ENCODE peak calls at places on chromosomes 13 and 19, in four cellular contexts. I, Z, H and L are unnamed samples.

GRCh38 chr13:25046985-25047660 is 48.8 kb upstream of the PABPC3 start:
- DNase-seq in I (no peak), H (no peak), Z (peak; percentile 46), L (no peak)

GRCh38 chr13:108755084-108755483 is 125.7 kb downstream of the MYO16 start:
- DNase-seq in H (no peak), I (no peak), Z (no peak), L (no peak)

GRCh38 chr19:18799389-18799970 is 8.4 kb upstream of the COMP start:
- DNase-seq in I (no peak), H (no peak), Z (no peak), L (no peak)

GRCh38 chr19:7869453-7869909 is 4.7 kb downstream of the PRR36 start:
- DNase-seq in I (peak; percentile 76), H (peak; percentile 53), Z (peak; percentile 91), L (no peak)

GRCh38 chr13:99467764-99468163 is 33.5 kb upstream of the TM9SF2 start:
- DNase-seq in Z (no peak), I (no peak), H (no peak), L (no peak)

GRCh38 chr19:34120846-34121639 is 51.3 kb upstream of the LSM14A start:
- DNase-seq in I (peak; percentile 42), H (peak; percentile 30), Z (no peak), L (peak; percentile 40)

GRCh38 chr19:38095411-38096308 is 128.4 kb downstream of the DPF1 start:
- DNase-seq in H (peak; percentile 46), Z (peak; percentile 80), I (peak; percentile 60), L (peak; percentile 79)

GRCh38 chr19:10687518-10688288 is 13.5 kb upstream of the QTRT1 start:
- DNase-seq in I (no peak), H (no peak), Z (no peak), L (no peak)

GRCh38 chr13:113616281-113616906 is 31.8 kb downstream of the TFDP1 start:
- DNase-seq in Z (peak; percentile 61), H (no peak), I (no peak), L (no peak)

GRCh38 chr13:33154911-33155310 is 130.6 kb downstream of the STARD13 start:
- DNase-seq in H (no peak), I (no peak), Z (no peak), L (no peak)

GRCh38 chr13:68056816-68057710 is 826.9 kb upstream of the PCDH9 start:
- DNase-seq in I (no peak), Z (peak; percentile 29), H (peak; percentile 45), L (no peak)

GRCh38 chr13:82657471-82657870 is 1224.8 kb downstream of the SLITRK1 start:
- DNase-seq in Z (no peak), H (no peak), I (no peak), L (no peak)

GRCh38 chr19:10718205-10719196 is 622 bp downstream of the DNM2 start:
- DNase-seq in I (peak; percentile 47), H (no peak), Z (peak; percentile 87), L (peak; percentile 60)

GRCh38 chr19:3224346-3225325 is at the start of gene CELF5:
- DNase-seq in H (no peak), I (peak; percentile 58), Z (no peak), L (peak; percentile 79)

GRCh38 chr13:43057653-43058317 is 34.4 kb downstream of the DNAJC15 start:
- DNase-seq in Z (no peak), H (peak; percentile 97), I (peak; percentile 82), L (no peak)

GRCh38 chr19:58346961-58347929 is 6.0 kb downstream of the A1BG start:
- DNase-seq in I (peak; percentile 71), Z (peak; percentile 93), H (no peak), L (peak; percentile 85)

GRCh38 chr13:34335662-34336007 is 517.7 kb downstream of the RFC3 start:
- DNase-seq in I (no peak), H (no peak), Z (no peak), L (no peak)

GRCh38 chr13:104837756-104838155 is 1697.7 kb downstream of the EFNB2 start:
- DNase-seq in H (no peak), Z (no peak), I (no peak), L (no peak)

GRCh38 chr19:2495130-2495641 is 19.3 kb downstream of the GADD45B start:
- DNase-seq in Z (peak; percentile 94), H (no peak), I (no peak), L (no peak)

GRCh38 chr19:18612051-18612771 is 459 bp upstream of the TMEM59L start:
- DNase-seq in I (no peak), H (no peak), Z (no peak), L (no peak)

GRCh38 chr19:30171795-30172642 is 200.2 kb upstream of the ZNF536 start:
- DNase-seq in I (no peak), Z (no peak), H (no peak), L (no peak)

GRCh38 chr19:4457654-4458406 is at the start of gene UBXN6:
- DNase-seq in I (peak; percentile 99), Z (peak; percentile 99), H (peak; percentile 95), L (peak; percentile 98)

GRCh38 chr19:45040059-45040767 is 1.4 kb downstream of the CLASRP start:
- DNase-seq in Z (no peak), I (no peak), H (no peak), L (no peak)

GRCh38 chr19:45045671-45046353 is 7.0 kb downstream of the CLASRP start:
- DNase-seq in H (peak; percentile 95), Z (no peak), I (no peak), L (no peak)

GRCh38 chr19:45038931-45039893 is at the start of gene CLASRP:
- DNase-seq in Z (peak; percentile 97), H (peak; percentile 71), I (peak; percentile 86), L (peak; percentile 94)

GRCh38 chr19:45037393-45038169 is 1.3 kb upstream of the CLASRP start:
- DNase-seq in I (no peak), H (no peak), Z (peak; percentile 78), L (no peak)

DNA sequence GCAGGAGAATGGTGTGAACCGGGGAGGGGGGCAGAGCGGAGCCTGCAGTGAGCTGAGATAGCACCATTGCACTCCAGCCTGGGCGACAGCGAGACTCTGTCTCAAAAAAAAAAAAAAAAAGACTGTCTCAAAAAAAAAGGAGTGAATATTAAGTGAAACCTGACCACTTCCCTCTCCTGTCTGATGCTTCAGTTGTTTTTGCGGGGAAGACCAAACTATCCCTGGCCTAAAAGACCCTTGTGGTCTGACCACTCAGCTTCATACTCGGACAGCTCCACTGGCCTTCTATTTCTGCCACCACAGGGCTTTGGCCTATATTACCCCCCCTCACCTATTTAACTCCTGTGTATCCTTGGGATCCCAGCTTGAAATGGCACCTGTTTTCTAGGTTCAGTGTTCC is 2.3 kb downstream of the CLASRP start:
- DNase-seq in I (no peak), H (no peak), Z (no peak), L (no peak)
- H3K4me1 ChIP-seq in I (peaks cover 31% of the 10 kb centered on the region), H (peaks cover 68% of the 10 kb centered on the region), Z (peaks cover 8% of the 10 kb centered on the region), L (peaks cover 3% of the 10 kb centered on the region)

DNA sequence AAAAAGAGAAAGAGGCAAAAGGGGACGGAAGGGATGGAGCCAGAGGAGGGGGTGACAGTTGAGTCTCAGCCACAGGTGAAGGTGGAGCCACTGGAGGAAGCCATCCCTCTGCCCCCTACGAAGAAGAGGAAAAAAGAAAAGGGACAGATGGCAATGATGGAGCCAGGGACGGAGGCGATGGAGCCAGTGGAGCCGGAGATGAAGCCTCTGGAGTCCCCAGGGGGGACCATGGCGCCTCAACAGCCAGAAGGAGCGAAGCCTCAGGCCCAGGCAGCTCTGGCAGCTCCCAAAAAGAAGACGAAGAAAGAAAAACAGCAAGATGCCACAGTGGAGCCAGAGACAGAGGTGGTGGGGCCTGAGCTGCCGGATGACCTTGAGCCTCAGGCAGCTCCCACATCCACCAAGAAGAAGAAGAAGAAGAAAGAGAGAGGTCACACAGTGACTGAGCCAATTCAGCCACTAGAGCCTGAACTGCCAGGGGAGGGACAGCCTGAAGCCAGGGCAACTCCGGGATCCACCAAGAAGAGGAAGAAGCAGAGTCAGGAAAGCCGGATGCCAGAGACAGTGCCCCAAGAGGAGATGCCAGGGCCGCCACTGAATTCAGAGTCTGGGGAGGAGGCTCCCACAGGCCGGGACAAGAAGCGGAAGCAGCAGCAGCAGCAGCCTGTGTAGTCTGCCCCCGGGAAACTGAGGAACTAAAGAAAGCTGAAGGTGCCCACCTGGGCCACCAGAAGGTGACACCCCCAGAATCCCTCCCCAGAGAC is 2.6 kb downstream of the POLR1G start:
- DNase-seq in Z (no peak), I (no peak), H (no peak), L (no peak)
- H3K4me1 ChIP-seq in Z (no peaks in the 10 kb centered on the region), I (peaks cover 24% of the 10 kb centered on the region), H (peaks cover 14% of the 10 kb centered on the region), L (no peaks in the 10 kb centered on the region)

GRCh38 chr19:1267441-1268391 is 1.4 kb upstream of the CIRBP start:
- DNase-seq in I (peak; percentile 70), Z (peak; percentile 89), H (no peak), L (no peak)
- H3K4me1 ChIP-seq in I (peaks cover 67% of the 10 kb centered on the region), Z (peaks cover 29% of the 10 kb centered on the region), H (peaks cover 76% of the 10 kb centered on the region), L (peaks cover 38% of the 10 kb centered on the region)

DNA sequence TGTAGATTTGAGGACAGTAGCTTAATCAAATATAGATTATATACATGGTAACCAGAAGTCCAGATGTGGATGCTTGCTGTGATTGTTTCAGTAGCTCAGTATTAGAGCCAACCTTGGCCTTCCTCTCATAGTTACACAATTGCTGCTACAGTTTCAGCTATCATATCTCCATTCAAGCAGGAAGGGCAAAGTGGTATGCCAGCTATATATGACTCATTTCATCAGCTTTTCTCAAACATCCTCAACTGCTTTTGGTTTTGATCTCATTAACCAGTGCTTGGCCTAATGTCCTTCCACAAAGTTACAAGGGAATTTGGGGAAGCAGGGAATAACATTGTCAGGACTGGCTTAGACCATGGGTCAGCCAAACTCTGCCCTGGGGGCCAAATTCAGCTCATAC is 73.0 kb upstream of the MAB21L1 start:
- DNase-seq in I (no peak), H (peak; percentile 1), Z (no peak), L (peak; percentile 25)
- H3K4me1 ChIP-seq in I (no peaks in the 10 kb centered on the region), H (no peaks in the 10 kb centered on the region), Z (no peaks in the 10 kb centered on the region), L (peaks cover 56% of the 10 kb centered on the region)

GRCh38 chr13:79385694-79386093 is 20.4 kb downstream of the RBM26 start:
- DNase-seq in H (no peak), Z (no peak), I (no peak), L (no peak)

GRCh38 chr13:79389031-79389430 is 17.0 kb downstream of the RBM26 start:
- DNase-seq in I (no peak), H (no peak), Z (no peak), L (no peak)

GRCh38 chr13:79384022-79384610 is 21.9 kb downstream of the RBM26 start:
- DNase-seq in Z (no peak), H (peak; percentile 20), I (no peak), L (no peak)

GRCh38 chr13:79386125-79386822 is 19.8 kb downstream of the RBM26 start:
- DNase-seq in Z (no peak), H (no peak), I (no peak), L (no peak)

DNA sequence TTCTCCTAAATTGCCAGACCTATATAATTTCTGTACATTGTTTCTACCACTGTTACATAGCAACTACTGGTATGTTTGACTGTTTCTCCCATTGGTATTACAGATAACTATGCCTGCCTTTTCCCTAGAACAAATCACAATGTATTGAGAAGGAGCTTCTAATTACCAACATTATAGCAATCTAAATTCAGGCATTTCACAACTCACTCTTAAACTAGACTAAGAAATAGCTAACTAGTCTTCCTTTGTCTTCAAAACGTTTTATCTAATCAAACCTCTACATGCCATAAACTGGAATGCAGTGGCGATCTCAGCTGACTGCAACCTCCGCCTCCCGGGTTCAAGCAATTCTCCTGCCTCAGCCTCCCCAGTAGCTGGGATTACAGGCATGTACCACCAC is 18.2 kb downstream of the RBM26 start:
- DNase-seq in I (no peak), H (no peak), Z (no peak), L (no peak)
- H3K4me1 ChIP-seq in I (peaks cover 56% of the 10 kb centered on the region), H (peaks cover 27% of the 10 kb centered on the region), Z (peaks cover 6% of the 10 kb centered on the region), L (peaks cover 5% of the 10 kb centered on the region)

DNA sequence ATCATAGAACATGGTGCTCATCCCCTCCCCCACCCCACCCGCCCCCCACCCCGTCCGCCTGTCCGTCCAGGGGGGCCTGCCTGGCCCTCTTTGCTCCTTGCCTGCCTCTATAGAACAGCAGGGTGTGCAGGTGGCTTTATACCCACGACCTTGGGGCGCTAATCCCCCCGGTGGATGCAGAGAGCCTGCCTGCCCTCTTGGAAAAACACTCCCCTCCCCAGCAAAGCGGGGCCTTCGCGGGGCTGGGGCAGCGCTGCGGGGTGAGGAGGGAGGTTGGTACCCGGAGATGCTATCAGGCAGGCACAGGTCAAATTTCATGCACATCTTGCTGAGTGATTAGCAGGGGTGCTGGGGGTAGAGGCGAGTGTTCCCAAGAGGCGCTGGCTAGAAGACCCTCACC is 21.9 kb downstream of the RFX1 start:
- DNase-seq in H (no peak), Z (no peak), I (no peak), L (no peak)
- H3K4me1 ChIP-seq in H (peaks cover 28% of the 10 kb centered on the region), Z (peaks cover 18% of the 10 kb centered on the region), I (peaks cover 95% of the 10 kb centered on the region), L (peaks cover 46% of the 10 kb centered on the region)